ENCODE peak calls at places on chromosomes 16 and 17, in six cellular contexts. K is psoas muscle, M is ovary, R is mammary epithelial cell, Q is upper lobe of left lung, E is brain microvascular endothelial cell. T is an unnamed sample.

GRCh38 chr17:10698116-10698818 is 873 bp downstream of the ADPRM start:
- DNase-seq in K (no peak), M (no peak), R (peak), Q (no peak), E (peak), T (peak)

GRCh38 chr17:44043326-44043725 is 23.1 kb downstream of the LSM12 start:
- DNase-seq in K (no peak), M (no peak), R (no peak), Q (no peak), E (no peak), T (no peak)

GRCh38 chr17:353213-353837 is 718 bp upstream of the RPH3AL start:
- DNase-seq in K (no peak), M (no peak), R (no peak), Q (no peak), E (no peak), T (peak)

GRCh38 chr17:16040710-16041251 is 41.2 kb downstream of the TTC19 start:
- DNase-seq in K (no peak), M (peak), R (no peak), Q (no peak), E (peak), T (no peak)

GRCh38 chr17:59028328-59028727 is 78.4 kb downstream of the TRIM37 start:
- DNase-seq in K (no peak), M (no peak), R (no peak), Q (no peak), E (no peak), T (no peak)

GRCh38 chr17:20987511-20987910 is 55.3 kb downstream of the USP22 start:
- DNase-seq in K (peak), M (no peak), R (no peak), Q (no peak), E (no peak), T (no peak)

GRCh38 chr17:36928450-36929125 is 8.7 kb upstream of the LHX1 start:
- DNase-seq in K (no peak), M (no peak), R (no peak), Q (no peak), E (no peak), T (no peak)

GRCh38 chr17:55763856-55764255 is 13.0 kb downstream of the PCTP start:
- DNase-seq in K (no peak), M (no peak), R (no peak), Q (no peak), E (no peak), T (no peak)

GRCh38 chr17:71334041-71334781 is 786.6 kb upstream of the SOX9 start:
- DNase-seq in K (no peak), M (no peak), R (no peak), Q (no peak), E (no peak), T (no peak)

GRCh38 chr17:76251478-76252039 is 11.3 kb upstream of the RNF157 start:
- DNase-seq in K (peak), M (no peak), R (no peak), Q (no peak), E (no peak), T (no peak)

GRCh38 chr17:47120521-47121095 is 68.5 kb downstream of the CDC27 start:
- DNase-seq in K (no peak), M (no peak), R (no peak), Q (no peak), E (peak), T (no peak)

GRCh38 chr17:57257911-57258885 is 1.9 kb downstream of the MSI2 start:
- DNase-seq in K (no peak), M (no peak), R (no peak), Q (no peak), E (no peak), T (no peak)

GRCh38 chr17:17783121-17783824 is 53.5 kb downstream of the SREBF1 start:
- DNase-seq in K (peak), M (peak), R (peak), Q (peak), E (no peak), T (no peak)

GRCh38 chr16:68486671-68487495 is 38.6 kb upstream of the SMPD3 start:
- DNase-seq in K (no peak), M (no peak), R (no peak), Q (no peak), E (no peak), T (no peak)

GRCh38 chr17:82458885-82459424 is 414 bp downstream of the NARF start:
- DNase-seq in K (peak), M (no peak), R (peak), Q (no peak), E (peak), T (no peak)

GRCh38 chr16:31131841-31132271 is 3.7 kb downstream of the PRSS8 start:
- DNase-seq in K (no peak), M (no peak), R (peak), Q (no peak), E (no peak), T (no peak)

GRCh38 chr16:57766714-57767348 is 31.3 kb downstream of the KATNB1 start:
- DNase-seq in K (peak), M (no peak), R (no peak), Q (peak), E (no peak), T (no peak)

GRCh38 chr17:62592305-62593099 is 35.0 kb upstream of the MRC2 start:
- DNase-seq in K (no peak), M (no peak), R (peak), Q (no peak), E (peak), T (no peak)

GRCh38 chr17:10151667-10152496 is 46.5 kb downstream of the GAS7 start:
- DNase-seq in K (no peak), M (no peak), R (no peak), Q (no peak), E (no peak), T (no peak)

GRCh38 chr16:54326266-54326662 is 39.7 kb upstream of the IRX3 start:
- DNase-seq in K (no peak), M (no peak), R (no peak), Q (no peak), E (no peak), T (no peak)

GRCh38 chr17:38693700-38694329 is 11.3 kb upstream of the MLLT6 start:
- DNase-seq in K (peak), M (peak), R (no peak), Q (no peak), E (no peak), T (no peak)

GRCh38 chr17:21030375-21030774 is 12.4 kb downstream of the USP22 start:
- DNase-seq in K (no peak), M (no peak), R (no peak), Q (no peak), E (no peak), T (no peak)

GRCh38 chr17:11996722-11997146 is 541 bp downstream of the ZNF18 start:
- DNase-seq in K (no peak), M (no peak), R (peak), Q (no peak), E (peak), T (peak)

GRCh38 chr17:17792551-17793377 is 44.0 kb downstream of the SREBF1 start:
- DNase-seq in K (no peak), M (peak), R (no peak), Q (peak), E (peak), T (no peak)

GRCh38 chr17:28071891-28072606 is 29.6 kb downstream of the NLK start:
- DNase-seq in K (no peak), M (no peak), R (no peak), Q (no peak), E (no peak), T (no peak)

GRCh38 chr17:59432657-59433056 is 101.2 kb downstream of the YPEL2 start:
- DNase-seq in K (no peak), M (no peak), R (no peak), Q (no peak), E (no peak), T (no peak)

GRCh38 chr17:28746611-28747045 is 2.8 kb downstream of the TRAF4 start:
- DNase-seq in K (peak), M (peak), R (peak), Q (peak), E (no peak), T (no peak)

GRCh38 chr17:67058036-67058435 is 13.7 kb downstream of the CACNG1 start:
- DNase-seq in K (no peak), M (no peak), R (no peak), Q (no peak), E (no peak), T (no peak)

GRCh38 chr17:41687828-41688640 is 651 bp upstream of the EIF1 start:
- DNase-seq in K (peak), M (peak), R (peak), Q (no peak), E (no peak), T (peak)

GRCh38 chr17:50145532-50146229 is 4.8 kb downstream of the PPP1R9B start:
- DNase-seq in K (peak), M (no peak), R (no peak), Q (no peak), E (no peak), T (no peak)

GRCh38 chr16:86575754-86576557 is 2.4 kb upstream of the FOXL1 start:
- DNase-seq in K (peak), M (no peak), R (peak), Q (peak), E (peak), T (peak)

DNA sequence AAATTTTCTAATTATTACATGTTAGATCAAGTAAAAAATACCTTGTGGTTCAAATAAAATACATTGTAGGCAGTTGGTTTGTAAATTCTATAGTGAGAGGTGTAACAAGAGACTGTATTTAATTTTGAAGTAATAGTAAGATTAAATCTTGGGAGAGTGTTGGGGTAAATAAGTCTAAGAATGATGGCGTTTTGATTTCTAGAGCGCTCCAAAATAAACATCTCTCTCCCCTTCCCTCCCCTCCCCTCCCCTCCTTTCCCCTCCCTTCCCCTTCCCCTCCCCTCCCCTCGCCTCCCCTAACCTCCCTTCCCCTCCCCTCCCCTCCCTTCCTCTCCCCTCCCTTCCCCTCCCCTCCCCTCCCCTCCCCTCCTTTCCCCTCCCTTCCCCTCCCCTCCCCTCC is 200.6 kb upstream of the EEF2KMT start:
- DNase-seq in K (no peak), M (no peak), R (no peak), Q (no peak), E (no peak), T (no peak)
- H3K27ac ChIP-seq in K (no peak), M (no peak), R (no peak), Q (no peak), E (no peak), T (no peak)

GRCh38 chr16:85371948-85372347 is 241.2 kb upstream of the GSE1 start:
- DNase-seq in K (no peak), M (no peak), R (no peak), Q (peak), E (no peak), T (no peak)

GRCh38 chr16:85374571-85374872 is 238.6 kb upstream of the GSE1 start:
- DNase-seq in K (no peak), M (no peak), R (no peak), Q (peak), E (no peak), T (no peak)

GRCh38 chr16:85370881-85371651 is 242.1 kb upstream of the GSE1 start:
- DNase-seq in K (peak), M (no peak), R (peak), Q (peak), E (no peak), T (no peak)

GRCh38 chr16:85373741-85374570 is 239.2 kb upstream of the GSE1 start:
- DNase-seq in K (no peak), M (no peak), R (no peak), Q (peak), E (no peak), T (no peak)

GRCh38 chr16:85372627-85373372 is 240.3 kb upstream of the GSE1 start:
- DNase-seq in K (peak), M (no peak), R (peak), Q (peak), E (peak), T (no peak)
- H3K27ac ChIP-seq in K (peak), M (no peak), R (no peak), Q (no peak), E (peak), T (peak)

GRCh38 chr16:23539984-23540816 is 16.9 kb downstream of the EARS2 start:
- DNase-seq in K (no peak), M (no peak), R (no peak), Q (no peak), E (no peak), T (peak)

GRCh38 chr16:23535901-23536300 is 21.2 kb downstream of the EARS2 start:
- DNase-seq in K (no peak), M (no peak), R (peak), Q (no peak), E (no peak), T (no peak)

GRCh38 chr16:23538919-23539278 is 18.3 kb downstream of the EARS2 start:
- DNase-seq in K (no peak), M (no peak), R (no peak), Q (no peak), E (no peak), T (no peak)

GRCh38 chr16:23534868-23535860 is 22.0 kb downstream of the EARS2 start:
- DNase-seq in K (peak), M (no peak), R (peak), Q (peak), E (no peak), T (no peak)

DNA sequence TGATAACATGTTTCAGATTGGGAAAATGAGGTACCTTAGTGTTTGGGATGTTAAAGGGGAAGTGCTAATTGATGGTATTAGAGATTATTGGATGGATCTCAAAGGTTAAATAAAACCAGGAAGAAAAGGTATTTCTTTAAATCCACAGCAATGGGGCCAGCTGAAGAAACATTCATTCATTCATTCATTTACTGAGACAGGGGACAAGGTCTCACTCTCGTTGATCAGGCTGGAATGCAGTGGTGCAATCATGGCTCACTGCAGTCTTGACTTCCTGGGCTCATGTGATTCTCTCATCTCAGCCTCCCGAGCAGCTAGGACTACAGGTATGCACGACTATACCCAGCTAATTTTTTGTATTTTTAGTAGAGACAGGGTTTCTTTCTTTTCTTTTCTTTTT is 19.8 kb downstream of the EARS2 start:
- DNase-seq in K (no peak), M (no peak), R (no peak), Q (no peak), E (no peak), T (no peak)
- H3K27ac ChIP-seq in K (no peak), M (no peak), R (no peak), Q (no peak), E (no peak), T (peak)

DNA sequence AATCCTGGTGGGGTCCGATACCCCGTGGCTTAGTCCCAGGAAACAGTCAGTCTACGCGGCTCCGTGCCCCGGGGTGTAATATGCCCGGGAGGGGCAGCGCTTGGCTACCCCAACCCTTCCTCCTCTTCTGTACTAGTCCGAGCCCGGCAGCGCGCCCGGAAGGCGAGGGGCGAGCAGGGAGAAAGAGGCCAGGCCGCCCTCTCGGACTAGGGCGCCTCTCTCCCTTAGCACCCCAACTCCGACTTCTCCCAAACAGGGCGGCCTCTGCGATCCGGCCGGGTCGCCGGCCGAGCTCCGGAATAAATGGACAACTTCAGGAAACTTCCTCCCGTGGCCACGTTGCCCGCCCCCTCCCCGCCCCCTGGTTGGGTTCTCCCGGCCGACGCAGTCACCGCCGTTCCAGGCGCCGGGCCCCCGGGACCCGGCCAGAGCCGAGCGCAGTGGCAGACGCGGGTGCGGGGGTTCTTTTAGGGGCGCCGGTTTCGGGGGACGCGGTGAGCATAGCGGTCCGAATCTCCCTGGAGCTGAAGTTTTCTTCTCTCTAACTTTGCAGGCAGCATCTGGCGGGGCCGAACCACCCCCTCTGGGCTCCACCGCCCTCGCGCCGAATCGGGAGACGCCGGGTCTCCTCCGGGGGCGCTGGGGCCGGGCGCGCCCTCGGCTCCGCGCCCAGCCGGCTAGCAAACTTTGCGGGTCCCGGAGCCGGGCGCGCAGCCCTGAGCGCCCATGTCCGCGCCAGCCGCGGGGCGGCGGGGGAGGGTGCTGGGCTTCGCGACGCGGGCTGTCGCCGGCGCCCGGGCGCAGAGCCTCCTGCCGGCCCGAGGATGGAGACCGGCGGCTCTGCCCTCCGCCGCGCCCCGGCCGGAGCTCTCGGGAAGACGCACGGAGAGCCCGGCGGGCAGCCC is at the start of gene SDK2:
- DNase-seq in K (peak), M (no peak), R (peak), Q (peak), E (no peak), T (peak)
- H3K27ac ChIP-seq in K (no peak), M (no peak), R (peak), Q (peak), E (no peak), T (peak)

GRCh38 chr17:80729016-80729415 is 184.4 kb downstream of the RPTOR start:
- DNase-seq in K (no peak), M (no peak), R (no peak), Q (no peak), E (no peak), T (no peak)

GRCh38 chr17:80725532-80725931 is 180.9 kb downstream of the RPTOR start:
- DNase-seq in K (no peak), M (no peak), R (no peak), Q (no peak), E (peak), T (no peak)

GRCh38 chr17:80724723-80725388 is 180.2 kb downstream of the RPTOR start:
- DNase-seq in K (peak), M (peak), R (peak), Q (no peak), E (peak), T (peak)

GRCh38 chr17:80726558-80727408 is 182.1 kb downstream of the RPTOR start:
- DNase-seq in K (no peak), M (no peak), R (no peak), Q (no peak), E (no peak), T (no peak)

DNA sequence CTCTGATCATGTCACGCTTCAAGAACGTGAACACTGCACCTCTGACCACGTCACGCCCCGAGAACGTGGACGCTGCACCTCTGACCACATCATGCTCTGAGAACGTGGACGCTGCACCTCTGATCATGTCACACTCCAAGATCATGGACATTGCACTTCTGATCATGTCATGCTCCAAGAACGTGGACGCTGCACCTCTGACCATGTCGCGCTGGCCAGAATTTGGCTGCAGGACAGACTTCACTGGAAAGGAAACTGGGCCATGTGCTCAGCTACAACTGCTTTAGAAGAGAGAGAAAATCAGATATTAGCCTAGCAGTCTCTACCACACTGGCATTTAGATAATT is 182.7 kb downstream of the RPTOR start:
- DNase-seq in K (peak), M (no peak), R (no peak), Q (no peak), E (no peak), T (no peak)
- H3K27ac ChIP-seq in K (peak), M (no peak), R (no peak), Q (no peak), E (no peak), T (no peak)

DNA sequence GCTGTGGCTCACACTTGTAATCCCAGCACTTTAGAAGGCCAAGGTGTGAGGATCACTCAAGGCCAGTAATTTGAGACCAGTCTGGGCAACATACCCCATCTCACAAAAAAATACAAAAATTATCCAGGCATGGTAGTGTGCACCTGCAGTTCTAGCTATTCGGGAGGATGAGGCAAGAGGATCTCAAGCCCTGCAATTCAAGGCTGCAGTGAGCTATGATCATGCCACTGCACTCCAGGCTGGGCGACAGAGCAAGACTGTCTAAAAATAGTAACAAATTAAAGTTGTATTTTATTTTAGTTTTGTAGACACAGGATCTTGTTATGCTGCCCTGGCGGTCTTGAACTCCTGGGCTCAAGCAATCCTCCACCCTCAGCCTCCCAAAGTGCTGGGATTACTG is 18.2 kb downstream of the USP31 start:
- DNase-seq in K (no peak), M (no peak), R (no peak), Q (no peak), E (no peak), T (no peak)
- H3K27ac ChIP-seq in K (peak), M (no peak), R (no peak), Q (peak), E (no peak), T (no peak)

DNA sequence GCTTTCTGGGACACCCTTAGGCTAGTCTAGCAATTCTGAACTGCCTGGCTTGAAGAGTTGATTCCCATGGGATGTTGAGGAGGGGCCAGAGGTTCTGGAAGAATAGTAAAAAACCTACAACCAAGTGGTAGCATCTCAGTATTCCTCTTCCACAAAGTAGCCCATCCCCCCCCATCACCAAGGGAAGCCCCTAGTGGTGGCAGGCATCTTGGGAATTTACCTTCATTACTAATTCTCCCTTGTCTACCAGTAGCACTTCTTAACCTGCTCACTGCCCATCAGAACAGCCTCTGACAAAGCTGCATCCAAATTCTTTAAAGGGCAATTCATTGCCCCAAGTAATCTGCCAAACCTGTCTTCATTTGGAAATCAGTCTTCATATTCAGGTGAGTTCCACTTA is 12.8 kb upstream of the RAB11FIP4 start:
- DNase-seq in K (no peak), M (no peak), R (no peak), Q (no peak), E (no peak), T (no peak)
- H3K27ac ChIP-seq in K (no peak), M (no peak), R (no peak), Q (no peak), E (no peak), T (no peak)